ENCODE peak calls at places on chromosomes 11 and 22, in eight cellular contexts. D is NCI-H1105; A is HFF-Myc; V is activated naive CD4-positive, alpha-beta T cell treated with anti-CD3 and anti-CD28 coated beads for 36 hours; B is A549; E is fibroblast of villous mesenchyme; K is coronary artery; N is T1000. W is an unnamed sample.

GRCh38 chr11:19311306-19312030 is 70.7 kb upstream of the E2F8 start:
- DNase-seq in D (peak), A (peak), V (peak), B (peak), E (peak), K (no peak), N (peak), W (peak)

GRCh38 chr22:40919446-40919845 is 31.7 kb upstream of the RBX1 start:
- DNase-seq in D (no peak), A (no peak), V (no peak), B (no peak), E (no peak), K (no peak), N (no peak), W (no peak)

GRCh38 chr22:38422615-38423511 is 32.1 kb downstream of the KCNJ4 start:
- DNase-seq in D (peak), A (no peak), V (no peak), B (no peak), E (no peak), K (no peak), N (no peak), W (no peak)

GRCh38 chr22:30733081-30733680 is 38.5 kb downstream of the OSBP2 start:
- DNase-seq in D (no peak), A (no peak), V (no peak), B (no peak), E (no peak), K (no peak), N (no peak), W (no peak)

GRCh38 chr11:46315783-46316563 is 31.3 kb upstream of the DGKZ start:
- DNase-seq in D (peak), A (no peak), V (no peak), B (no peak), E (no peak), K (no peak), N (no peak), W (no peak)

GRCh38 chr11:120425527-120425926 is 86.0 kb upstream of the GRIK4 start:
- DNase-seq in D (no peak), A (no peak), V (no peak), B (no peak), E (no peak), K (no peak), N (no peak), W (no peak)

GRCh38 chr11:84384637-84385227 is 1098.6 kb upstream of the CCDC90B start:
- DNase-seq in D (no peak), A (peak), V (peak), B (peak), E (peak), K (no peak), N (peak), W (no peak)

GRCh38 chr22:48635825-48636224 is 1191.8 kb downstream of the BRD1 start:
- DNase-seq in D (no peak), A (no peak), V (no peak), B (no peak), E (no peak), K (no peak), N (no peak), W (no peak)

GRCh38 chr22:49963647-49964026 is 3.1 kb downstream of the PIM3 start:
- DNase-seq in D (no peak), A (no peak), V (no peak), B (no peak), E (no peak), K (no peak), N (no peak), W (no peak)

GRCh38 chr11:64566042-64566914 is 24.7 kb upstream of the SLC22A12 start:
- DNase-seq in D (peak), A (peak), V (peak), B (peak), E (peak), K (no peak), N (no peak), W (no peak)

W was measured in NK-92 treated with Interleukin-12 subunit alpha and Interleukin-12 subunit beta, amount 100 ng/mL, for 24 hours.